ENCODE peak calls at places on chromosome 11, in seven cellular contexts. C is cardiac muscle cell; Y is SK-N-SH; Q is CD8-positive, alpha-beta T cell; B is lung; L is PC-3; U is IMR-90. G is an unnamed sample. For H3K4me1 and H3K36me3, the result is how much of the 10 kb centered on the place peaks cover.

GRCh38 chr11:126194121-126194543 is 17.3 kb downstream of the RPUSD4 start:
- DNase-seq in L (peak), Q (peak), Y (peak), C (peak), U (peak), B (no peak), G (peak)

GRCh38 chr11:13928566-13929251 is 33.8 kb upstream of the SPON1 start:
- DNase-seq in U (peak), B (no peak), Y (no peak), C (peak), L (peak), Q (no peak), G (peak)

GRCh38 chr11:119501777-119502405 is 78.9 kb upstream of the THY1 start:
- DNase-seq in Y (no peak), Q (no peak), L (no peak), B (no peak), C (no peak), U (no peak), G (no peak)

GRCh38 chr11:19907008-19907579 is 194.5 kb downstream of the NAV2 start:
- DNase-seq in B (no peak), L (no peak), Q (no peak), Y (no peak), C (no peak), U (no peak), G (no peak)

GRCh38 chr11:83778598-83778997 is 492.4 kb upstream of the CCDC90B start:
- DNase-seq in Q (no peak), U (no peak), C (no peak), Y (no peak), B (no peak), L (peak), G (no peak)

GRCh38 chr11:29263971-29264682 is 752.7 kb downstream of the KCNA4 start:
- DNase-seq in Q (no peak), Y (no peak), U (peak), C (peak), B (no peak), L (peak), G (no peak)

GRCh38 chr11:76667271-76667818 is 3.2 kb downstream of the LRRC32 start:
- DNase-seq in B (no peak), Y (no peak), Q (no peak), C (no peak), L (no peak), U (no peak), G (no peak)

GRCh38 chr11:106482920-106483761 is 405.7 kb downstream of the AASDHPPT start:
- DNase-seq in Q (no peak), L (peak), C (peak), B (no peak), Y (no peak), U (peak), G (no peak)

GRCh38 chr11:95728790-95729189 is 60.8 kb downstream of the FAM76B start:
- DNase-seq in C (no peak), Y (no peak), U (no peak), B (no peak), Q (no peak), L (no peak), G (no peak)

GRCh38 chr11:134418119-134418840 is 6.2 kb upstream of the B3GAT1 start:
- DNase-seq in U (peak), C (peak), L (peak), Q (no peak), B (no peak), Y (peak), G (peak)

GRCh38 chr11:111762526-111762925 is 3.7 kb downstream of the PPP2R1B start:
- DNase-seq in Y (no peak), U (no peak), L (no peak), Q (no peak), C (no peak), B (no peak), G (no peak)

GRCh38 chr11:83047515-83048225 is 24.0 kb downstream of the RAB30 start:
- DNase-seq in B (no peak), C (no peak), Y (no peak), L (no peak), Q (no peak), U (peak), G (no peak)

GRCh38 chr11:119846374-119846773 is 117.4 kb upstream of the NECTIN1 start:
- DNase-seq in Q (no peak), L (no peak), B (no peak), C (no peak), U (no peak), Y (no peak), G (no peak)

GRCh38 chr11:2776351-2777061 is 76.7 kb upstream of the KCNQ1OT1 start:
- DNase-seq in L (no peak), Y (no peak), C (no peak), B (peak), Q (peak), U (no peak), G (no peak)

GRCh38 chr11:8237453-8237852 is 26.2 kb downstream of the LMO1 start:
- DNase-seq in Y (no peak), Q (no peak), B (no peak), C (no peak), L (no peak), U (no peak), G (no peak)
- H3K4me3 ChIP-seq in Y (no peak), Q (no peak), B (no peak), C (no peak), L (no peak), U (no peak), G (no peak)

GRCh38 chr11:65477271-65478029 is 21.4 kb upstream of the MALAT1 start:
- DNase-seq in B (peak), C (peak), L (peak), U (peak), Y (peak), Q (peak), G (peak)
- H3K4me1 ChIP-seq in B (under half), C (under half), L (under half), U (under half), Y (under half), Q (under half), G (under half)

DNA sequence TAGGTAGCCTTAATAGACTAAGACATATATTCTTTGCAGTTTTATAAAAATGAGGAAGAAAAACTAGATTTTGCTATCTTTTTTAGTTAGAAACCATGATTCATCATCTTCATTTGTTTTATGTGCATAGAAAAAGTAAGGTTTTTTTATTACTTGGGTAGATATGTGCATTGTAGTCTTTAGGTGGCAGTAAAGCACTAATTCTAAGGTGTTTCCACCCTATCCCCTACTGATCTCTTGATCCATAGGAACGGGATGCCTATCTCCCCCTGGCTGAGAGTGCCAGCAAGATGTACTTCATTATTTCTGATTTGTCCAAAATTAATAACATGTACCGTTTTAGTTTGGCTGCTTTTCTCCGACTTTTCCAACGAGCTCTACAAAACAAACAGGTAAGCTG is 148.1 kb downstream of the DYNC2H1 start:
- DNase-seq in U (peak), C (peak), Y (peak), B (no peak), L (peak), Q (no peak), G (no peak)
- H3K36me3 ChIP-seq in U (under half), C (under half), Y (under half), B (under half), L (under half), Q (under half), G (under half)

DNA sequence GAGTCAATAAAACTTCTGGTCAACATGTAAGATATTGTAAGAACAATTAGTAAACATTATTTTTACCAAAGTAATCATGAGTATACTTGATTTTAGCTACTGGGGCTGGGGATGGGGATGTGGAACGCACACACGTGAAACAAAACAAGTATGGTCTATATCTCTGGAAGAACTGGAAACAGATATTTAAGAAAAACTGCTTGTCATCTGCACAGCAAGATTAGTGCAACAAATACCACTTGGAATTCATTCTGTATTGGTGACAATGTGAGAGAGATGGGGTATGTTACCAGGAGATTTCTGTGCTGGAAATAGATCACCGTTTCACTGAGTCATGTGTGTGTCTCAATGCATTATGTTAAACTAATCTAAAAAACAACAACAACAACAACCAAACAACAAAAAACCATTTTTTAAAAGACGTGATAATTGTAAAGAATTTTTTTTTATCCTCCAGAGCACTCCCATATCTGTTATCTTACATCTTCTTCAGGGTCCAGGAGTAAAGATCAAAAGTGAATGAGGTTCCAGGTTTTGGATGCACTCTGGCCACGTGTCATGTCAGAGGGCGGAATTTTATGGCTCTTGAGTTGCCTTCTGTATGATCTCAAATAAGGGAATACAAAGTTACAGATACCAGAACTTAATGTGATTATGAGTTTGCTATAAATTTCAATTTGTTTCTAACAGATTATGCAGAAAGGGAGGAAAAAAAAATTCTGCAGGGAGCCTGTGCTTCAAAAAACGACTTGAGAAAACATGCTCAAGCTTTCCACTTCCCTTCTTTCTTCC is 153.0 kb downstream of the BBOX1 start:
- DNase-seq in U (no peak), Q (no peak), Y (no peak), C (no peak), L (no peak), B (no peak), G (peak)
- H3K4me3 ChIP-seq in U (no peak), Q (no peak), Y (no peak), C (no peak), L (no peak), B (no peak), G (no peak)

GRCh38 chr11:1298695-1299492 is 10.5 kb downstream of the TOLLIP start:
- DNase-seq in Q (no peak), U (peak), L (peak), Y (no peak), C (peak), B (peak), G (peak)

GRCh38 chr11:1300121-1300520 is 9.3 kb downstream of the TOLLIP start:
- DNase-seq in Y (no peak), C (no peak), B (peak), L (no peak), Q (no peak), U (no peak), G (no peak)

GRCh38 chr11:1301220-1302000 is 8.0 kb downstream of the TOLLIP start:
- DNase-seq in U (no peak), Q (no peak), B (peak), C (no peak), L (no peak), Y (no peak), G (no peak)

GRCh38 chr11:1300569-1301187 is 8.8 kb downstream of the TOLLIP start:
- DNase-seq in Q (no peak), C (no peak), U (no peak), L (no peak), B (peak), Y (no peak), G (no peak)

DNA sequence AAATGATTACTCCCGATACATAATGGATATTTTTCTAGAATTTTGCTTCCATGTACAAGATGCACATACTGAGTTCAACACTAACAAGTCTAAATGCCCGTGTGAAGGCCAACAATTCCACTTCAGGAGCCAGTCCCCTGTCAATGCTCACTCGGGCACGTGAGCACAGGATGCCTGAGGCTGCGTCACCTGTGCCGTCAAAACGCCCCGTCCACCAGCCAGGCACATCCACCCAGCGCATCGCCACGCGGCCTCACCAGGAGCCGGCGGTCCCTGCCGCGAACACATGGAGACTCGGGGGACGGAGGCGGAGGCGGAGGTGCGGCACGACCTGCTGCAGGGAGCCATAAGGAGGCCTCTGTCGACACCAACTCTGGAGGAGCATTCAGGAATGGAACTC is 9.8 kb downstream of the TOLLIP start:
- DNase-seq in L (no peak), C (no peak), B (peak), U (no peak), Y (no peak), Q (no peak), G (no peak)
- H3K4me1 ChIP-seq in L (under half), C (under half), B (under half), U (under half), Y (under half), Q (under half), G (under half)

GRCh38 chr11:117369521-117369920 is 41.9 kb downstream of the CEP164 start:
- DNase-seq in U (no peak), L (no peak), B (no peak), Y (no peak), C (no peak), Q (no peak), G (no peak)

GRCh38 chr11:117371453-117371852 is 43.8 kb downstream of the CEP164 start:
- DNase-seq in L (no peak), Y (no peak), Q (no peak), C (no peak), U (no peak), B (no peak), G (no peak)

GRCh38 chr11:117366875-117367274 is 39.2 kb downstream of the CEP164 start:
- DNase-seq in U (no peak), L (no peak), Q (no peak), Y (no peak), B (no peak), C (no peak), G (no peak)

GRCh38 chr11:117361432-117361831 is 33.8 kb downstream of the CEP164 start:
- DNase-seq in Y (no peak), C (no peak), B (no peak), U (no peak), Q (no peak), L (no peak), G (no peak)

DNA sequence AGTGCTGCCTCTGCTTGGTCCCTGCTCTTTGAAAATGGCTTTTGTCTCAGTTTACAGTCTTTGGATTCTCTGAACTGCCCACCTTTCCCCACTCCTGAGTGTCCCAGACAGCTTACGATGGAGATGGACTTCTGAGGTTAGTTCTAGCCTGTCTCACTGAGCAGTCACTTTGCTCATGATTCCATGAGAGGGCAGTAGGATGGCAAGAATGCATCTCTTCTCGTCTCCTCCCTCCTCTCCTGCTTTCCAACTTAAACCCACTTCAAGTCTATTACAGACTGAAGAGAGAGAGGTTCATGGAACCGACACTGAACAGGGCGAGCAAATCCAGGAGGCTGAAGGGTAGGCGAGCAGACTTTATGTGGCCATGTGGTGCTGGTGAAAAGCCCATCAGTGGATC is 38.5 kb downstream of the CEP164 start:
- DNase-seq in C (no peak), Q (no peak), U (no peak), Y (no peak), B (no peak), L (no peak), G (no peak)
- H3K36me3 ChIP-seq in C (under half), Q (under half), U (under half), Y (under half), B (under half), L (under half), G (under half)

G was measured in small intestine.